ENCODE peak calls at places on chromosome 22, in eight cellular contexts. H, M, X, L, G, K, V and Q are unnamed samples.
A peak's percentile ranks its signal among the peaks of the same experiment; 100 is the strongest.

GRCh38 chr22:43164636-43165035 is 13.3 kb downstream of the TSPO start:
- DNase-seq in M (no peak), G (no peak), K (no peak), L (no peak), H (no peak), X (no peak), V (no peak), Q (no peak)

GRCh38 chr22:17198188-17199130 is 20.8 kb downstream of the ADA2 start:
- DNase-seq in K (no peak), G (no peak), V (no peak), M (no peak), X (no peak), L (peak; percentile 84), H (no peak), Q (no peak)

GRCh38 chr22:30474683-30475424 is 3.0 kb upstream of the SEC14L3 start:
- DNase-seq in K (no peak), M (no peak), V (no peak), H (no peak), G (no peak), X (no peak), L (no peak), Q (no peak)

GRCh38 chr22:23393721-23394320 is 186.3 kb downstream of the IGLL1 start:
- DNase-seq in H (no peak), V (no peak), L (peak; percentile 45), X (no peak), K (no peak), M (no peak), G (no peak), Q (no peak)

GRCh38 chr22:47694536-47694935 is 932.1 kb downstream of the TBC1D22A start:
- DNase-seq in M (no peak), G (no peak), H (no peak), K (no peak), L (no peak), V (no peak), X (no peak), Q (no peak)

GRCh38 chr22:35140879-35141745 is 75.2 kb downstream of the ISX start:
- DNase-seq in G (no peak), H (peak; percentile 17), M (no peak), K (no peak), X (no peak), V (no peak), L (no peak), Q (no peak)

GRCh38 chr22:49629586-49630447 is 197.9 kb downstream of the BRD1 start:
- DNase-seq in K (no peak), H (no peak), X (no peak), L (no peak), V (no peak), G (no peak), M (no peak), Q (no peak)

GRCh38 chr22:39685336-39686177 is 115.0 kb downstream of the CACNA1I start:
- DNase-seq in X (no peak), G (no peak), K (no peak), H (no peak), M (no peak), L (no peak), V (no peak), Q (no peak)

GRCh38 chr22:45438364-45438763 is 24.9 kb downstream of the RIBC2 start:
- DNase-seq in K (no peak), L (no peak), H (peak; percentile 31), M (no peak), V (no peak), X (no peak), G (no peak), Q (no peak)

GRCh38 chr22:43345761-43346261 is 2.6 kb upstream of the SCUBE1 start:
- DNase-seq in H (peak; percentile 96), V (no peak), X (no peak), K (peak; percentile 64), L (no peak), M (no peak), G (no peak), Q (peak; percentile 55)

GRCh38 chr22:47629273-47629711 is 866.8 kb downstream of the TBC1D22A start:
- DNase-seq in H (no peak), X (no peak), M (no peak), K (no peak), L (no peak), G (no peak), V (no peak), Q (no peak)

GRCh38 chr22:20315337-20316216 is 4.3 kb downstream of the DGCR6L start:
- DNase-seq in G (no peak), M (no peak), H (no peak), V (no peak), X (no peak), K (peak; percentile 46), L (peak; percentile 38), Q (no peak)

GRCh38 chr22:49238181-49239141 is 589.2 kb downstream of the BRD1 start:
- DNase-seq in G (no peak), H (no peak), M (no peak), K (peak; percentile 26), V (no peak), L (peak; percentile 46), X (no peak), Q (no peak)

GRCh38 chr22:37218771-37219411 is 6.6 kb upstream of the SSTR3 start:
- DNase-seq in M (no peak), X (no peak), G (no peak), L (no peak), V (no peak), K (no peak), H (no peak), Q (peak; percentile 30)

GRCh38 chr22:38782402-38783094 is 11.4 kb downstream of the DNAL4 start:
- DNase-seq in X (peak; percentile 43), K (no peak), H (peak; percentile 36), V (no peak), M (no peak), G (no peak), L (no peak), Q (no peak)

GRCh38 chr22:42991010-42991651 is 23.8 kb downstream of the PACSIN2 start:
- DNase-seq in G (no peak), L (peak; percentile 89), X (peak; percentile 93), H (no peak), K (no peak), M (peak; percentile 77), V (no peak), Q (no peak)

GRCh38 chr22:29313126-29314071 is 2.1 kb downstream of the RASL10A start:
- DNase-seq in H (no peak), K (no peak), M (no peak), V (no peak), G (no peak), X (no peak), L (no peak), Q (no peak)

GRCh38 chr22:25206998-25207397 is 7.3 kb downstream of the CRYBB3 start:
- DNase-seq in M (no peak), K (no peak), X (no peak), V (no peak), L (no peak), G (no peak), H (no peak), Q (no peak)

GRCh38 chr22:44313385-44314006 is 745 bp upstream of the SHISAL1 start:
- DNase-seq in L (no peak), K (no peak), X (no peak), G (no peak), H (no peak), V (no peak), M (no peak), Q (no peak)